ENCODE peak calls at places on chromosome X, in five cellular contexts. G, J, I, P and H are unnamed samples.

GRCh38 chrX:3711331-3711917 is 2.0 kb downstream of the PRKX start:
- DNase-seq in G (no peak), J (no peak), I (peak; percentile 12), P (no peak), H (peak; percentile 6)

GRCh38 chrX:39492495-39493162 is 605.1 kb downstream of the BCOR start:
- DNase-seq in G (no peak), J (no peak), I (no peak), P (no peak), H (no peak)

GRCh38 chrX:153944140-153944799 is at the start of gene RENBP:
- DNase-seq in G (no peak), J (no peak), I (peak; percentile 65), P (no peak), H (peak; percentile 60)

GRCh38 chrX:69027181-69028005 is 137.9 kb downstream of the PJA1 start:
- DNase-seq in G (no peak), J (no peak), I (no peak), P (no peak), H (no peak)

GRCh38 chrX:103248553-103248952 is 6.4 kb downstream of the TCEAL8 start:
- DNase-seq in G (no peak), J (no peak), I (no peak), P (no peak), H (peak; percentile 11)

GRCh38 chrX:139106111-139106510 is 394.6 kb upstream of the FGF13 start:
- DNase-seq in G (peak; percentile 72), J (no peak), I (no peak), P (no peak), H (no peak)

GRCh38 chrX:139881572-139881971 is 51.3 kb downstream of the ATP11C start:
- DNase-seq in G (peak; percentile 13), J (no peak), I (no peak), P (no peak), H (no peak)

GRCh38 chrX:69096963-69097362 is 68.3 kb downstream of the PJA1 start:
- DNase-seq in G (no peak), J (no peak), I (no peak), P (no peak), H (no peak)

GRCh38 chrX:48702716-48703115 is 6.2 kb downstream of the SUV39H1 start:
- DNase-seq in G (no peak), J (no peak), I (no peak), P (no peak), H (no peak)

GRCh38 chrX:64204252-64204651 is 1.3 kb downstream of the AMER1 start:
- DNase-seq in G (no peak), J (no peak), I (no peak), P (no peak), H (no peak)

GRCh38 chrX:134821370-134821769 is 163.1 kb upstream of the PLAC1 start:
- DNase-seq in G (peak; percentile 44), J (no peak), I (no peak), P (no peak), H (no peak)